ENCODE peak calls at places on chromosomes 11 and 22, in seven cellular contexts. W is DMS53; A is activated T-cell treated with anti-CD3 and anti-CD28 coated beads for 48 hours; T is bronchial epithelial cell; U is NCI-H748 treated with DMSO at 0.1 percent for 48 hours; O is activated CD4-positive, alpha-beta T cell treated with anti-CD3 and anti-CD28 coated beads, Interleukin-2, amount 50 U/mL, for 48 hours; H is left colon. M is an unnamed sample.

GRCh38 chr22:47600791-47601400 is 838.4 kb downstream of the TBC1D22A start:
- DNase-seq in W (no peak), A (no peak), T (no peak), U (no peak), O (no peak), H (no peak), M (no peak)

GRCh38 chr11:61571337-61571736 is 9.5 kb downstream of the SYT7 start:
- DNase-seq in W (no peak), A (no peak), T (no peak), U (no peak), O (no peak), H (no peak), M (no peak)

GRCh38 chr22:47517062-47517461 is 754.6 kb downstream of the TBC1D22A start:
- DNase-seq in W (no peak), A (no peak), T (no peak), U (no peak), O (no peak), H (no peak), M (no peak)

GRCh38 chr11:16312242-16312641 is 44.1 kb downstream of the SOX6 start:
- DNase-seq in W (peak), A (no peak), T (no peak), U (peak), O (no peak), H (no peak), M (no peak)

GRCh38 chr11:9249252-9249651 is 15.9 kb downstream of the DENND5A start:
- DNase-seq in W (no peak), A (no peak), T (no peak), U (no peak), O (no peak), H (no peak), M (no peak)

GRCh38 chr11:61700221-61700620 is 20.0 kb downstream of the DAGLA start:
- DNase-seq in W (peak), A (no peak), T (peak), U (peak), O (no peak), H (peak), M (peak)

GRCh38 chr22:35189559-35189958 is 67.7 kb upstream of the HMGXB4 start:
- DNase-seq in W (no peak), A (no peak), T (no peak), U (no peak), O (no peak), H (no peak), M (no peak)

GRCh38 chr22:44870021-44870420 is 117.6 kb downstream of the ARHGAP8 start:
- DNase-seq in W (peak), A (no peak), T (peak), U (no peak), O (no peak), H (no peak), M (no peak)

GRCh38 chr22:38317995-38318715 is 922 bp upstream of the CSNK1E start:
- DNase-seq in W (peak), A (no peak), T (peak), U (peak), O (no peak), H (peak), M (peak)

GRCh38 chr22:48663297-48663696 is 1164.4 kb downstream of the BRD1 start:
- DNase-seq in W (peak), A (peak), T (no peak), U (no peak), O (peak), H (no peak), M (no peak)

GRCh38 chr11:45385844-45386243 is 99.7 kb upstream of the SYT13 start:
- DNase-seq in W (no peak), A (no peak), T (no peak), U (no peak), O (no peak), H (no peak), M (no peak)

GRCh38 chr11:122661182-122661945 is 5.8 kb downstream of the UBASH3B start:
- DNase-seq in W (no peak), A (no peak), T (peak), U (no peak), O (no peak), H (no peak), M (no peak)

M was measured in colonic mucosa.